ENCODE peak calls at places on chromosomes 5 and 9, in eight cellular contexts. O, L, R, P, N, V, T and G are unnamed samples.

GRCh38 chr9:36592801-36593583 is 20.3 kb downstream of the MELK start:
- DNase-seq in N (no peak), P (no peak), V (no peak), L (no peak), T (no peak), O (no peak), R (no peak), G (peak)

GRCh38 chr5:91072891-91073290 is 310.2 kb downstream of the ARRDC3 start:
- DNase-seq in V (no peak), L (peak), P (no peak), N (no peak), T (no peak), O (no peak), R (no peak), G (peak)

GRCh38 chr9:105040462-105040861 is 112.5 kb upstream of the ABCA1 start:
- DNase-seq in N (no peak), L (no peak), T (no peak), V (no peak), O (no peak), R (no peak), P (no peak), G (no peak)

GRCh38 chr5:78549043-78549442 is 99.5 kb downstream of the LHFPL2 start:
- DNase-seq in R (no peak), N (peak), V (no peak), L (no peak), P (no peak), T (no peak), O (no peak), G (no peak)

GRCh38 chr5:1746371-1747078 is 53.1 kb downstream of the MRPL36 start:
- DNase-seq in O (no peak), V (peak), R (no peak), T (no peak), L (no peak), P (no peak), N (no peak), G (no peak)

GRCh38 chr5:74875994-74876791 is 10.0 kb upstream of the FAM169A start:
- DNase-seq in R (no peak), O (no peak), L (no peak), P (no peak), N (no peak), V (no peak), T (no peak), G (no peak)

GRCh38 chr5:27007121-27007520 is 31.3 kb downstream of the CDH9 start:
- DNase-seq in N (no peak), T (no peak), P (no peak), R (no peak), O (no peak), V (no peak), L (no peak), G (no peak)

GRCh38 chr5:150632305-150633160 is 7.9 kb upstream of the SYNPO start:
- DNase-seq in R (no peak), T (no peak), N (peak), V (no peak), O (no peak), P (no peak), L (peak), G (peak)

GRCh38 chr9:91799113-91799735 is 150.8 kb downstream of the ROR2 start:
- DNase-seq in P (no peak), T (no peak), O (no peak), N (no peak), R (no peak), L (no peak), V (no peak), G (no peak)

GRCh38 chr9:84387821-84388220 is 47.3 kb upstream of the SLC28A3 start:
- DNase-seq in R (no peak), L (no peak), P (no peak), V (no peak), N (no peak), T (no peak), O (no peak), G (peak)

GRCh38 chr5:10585120-10585915 is 21.4 kb downstream of the ANKRD33B start:
- DNase-seq in N (no peak), T (no peak), R (no peak), O (no peak), V (peak), P (no peak), L (no peak), G (no peak)

GRCh38 chr9:100440071-100440470 is 13.1 kb downstream of the MSANTD3 start:
- DNase-seq in N (peak), V (no peak), L (peak), T (no peak), R (no peak), P (no peak), O (no peak), G (peak)

GRCh38 chr5:79011219-79011836 is 26.2 kb upstream of the ARSB start:
- DNase-seq in V (no peak), R (no peak), O (no peak), L (peak), N (no peak), T (no peak), P (no peak), G (no peak)

GRCh38 chr5:45017568-45017967 is 208.8 kb downstream of the MRPS30 start:
- DNase-seq in L (no peak), V (no peak), P (no peak), N (no peak), T (no peak), O (no peak), R (no peak), G (no peak)

GRCh38 chr9:18566125-18566524 is 92.2 kb downstream of the ADAMTSL1 start:
- DNase-seq in L (peak), V (no peak), N (no peak), T (no peak), P (no peak), O (no peak), R (no peak), G (peak)

GRCh38 chr9:134656334-134657034 is 14.9 kb downstream of the COL5A1 start:
- DNase-seq in T (no peak), V (no peak), P (no peak), N (peak), L (no peak), O (no peak), R (no peak), G (peak)

GRCh38 chr9:131112374-131113159 is 12.8 kb upstream of the NUP214 start:
- DNase-seq in R (no peak), V (no peak), N (no peak), L (no peak), P (no peak), T (no peak), O (no peak), G (no peak)

GRCh38 chr9:19994296-19994695 is 205.5 kb upstream of the SLC24A2 start:
- DNase-seq in V (no peak), P (no peak), L (peak), N (no peak), O (no peak), T (no peak), R (no peak), G (peak)

GRCh38 chr5:43432486-43433365 is 20.5 kb upstream of the CCL28 start:
- DNase-seq in R (peak), O (no peak), N (peak), V (no peak), T (no peak), P (peak), L (peak), G (peak)

GRCh38 chr9:136529516-136530471 is 16.1 kb downstream of the NOTCH1 start:
- DNase-seq in N (no peak), R (no peak), V (no peak), O (no peak), T (no peak), L (no peak), P (no peak), G (no peak)

GRCh38 chr9:131960311-131960710 is 119.4 kb downstream of the MED27 start:
- DNase-seq in P (no peak), R (no peak), V (no peak), L (peak), O (no peak), N (no peak), T (no peak), G (peak)

GRCh38 chr5:38036765-38037164 is 196.9 kb upstream of the GDNF start:
- DNase-seq in R (no peak), V (no peak), O (no peak), L (no peak), N (no peak), T (no peak), P (no peak), G (no peak)

GRCh38 chr5:151739939-151740335 is 18.5 kb downstream of the ATOX1 start:
- DNase-seq in L (peak), T (no peak), V (no peak), N (no peak), R (no peak), O (no peak), P (no peak), G (peak)

GRCh38 chr9:101486693-101487442 is 46.8 kb upstream of the RNF20 start:
- DNase-seq in L (peak), V (peak), R (peak), P (peak), N (peak), O (peak), T (no peak), G (peak)

GRCh38 chr9:106069241-106069640 is 374.9 kb downstream of the TMEM38B start:
- DNase-seq in N (no peak), L (peak), P (no peak), V (no peak), T (no peak), O (no peak), R (no peak), G (no peak)

GRCh38 chr5:134600600-134600999 is 32.0 kb downstream of the SAR1B start:
- DNase-seq in P (no peak), O (no peak), V (no peak), N (no peak), L (peak), T (no peak), R (no peak), G (peak)

GRCh38 chr5:95718203-95718602 is 12.9 kb upstream of the RHOBTB3 start:
- DNase-seq in V (no peak), O (no peak), L (no peak), R (no peak), P (no peak), N (no peak), T (no peak), G (peak)

GRCh38 chr5:34811691-34812090 is 27.3 kb upstream of the TTC23L start:
- DNase-seq in N (no peak), O (no peak), R (no peak), P (no peak), L (no peak), T (no peak), V (no peak), G (no peak)

GRCh38 chr5:106966686-106967315 is 703.9 kb downstream of the EFNA5 start:
- DNase-seq in T (no peak), L (peak), P (no peak), R (no peak), V (no peak), N (no peak), O (no peak), G (no peak)

GRCh38 chr9:16515207-16515606 is 355.3 kb downstream of the BNC2 start:
- DNase-seq in V (no peak), L (no peak), R (no peak), P (no peak), N (no peak), O (no peak), T (no peak), G (peak)

GRCh38 chr5:149268928-149269557 is 2.6 kb upstream of the AFAP1L1 start:
- DNase-seq in R (peak), T (peak), O (peak), V (no peak), N (no peak), P (peak), L (peak), G (peak)